ENCODE peak calls at places on chromosomes 6 and 20, in four cellular contexts. One of them, this sample, is unnamed.

GRCh38 chr6:52697903-52698302 is 27.0 kb downstream of the TMEM14A start:
- DNase-seq in mesendoderm: peak
- DNase-seq in IMR-90: no peak
- DNase-seq in H9: no peak
- DNase-seq in this sample: no peak

GRCh38 chr6:143394351-143394750 is 56.1 kb downstream of the ADAT2 start:
- DNase-seq in mesendoderm: no peak
- DNase-seq in IMR-90: no peak
- DNase-seq in H9: no peak
- DNase-seq in this sample: no peak

GRCh38 chr20:6173481-6173880 is 50.7 kb upstream of the FERMT1 start:
- DNase-seq in mesendoderm: no peak
- DNase-seq in IMR-90: no peak
- DNase-seq in H9: no peak
- DNase-seq in this sample: no peak

GRCh38 chr6:166670013-166670412 is 43.0 kb upstream of the RPS6KA2 start:
- DNase-seq in mesendoderm: no peak
- DNase-seq in IMR-90: no peak
- DNase-seq in H9: no peak
- DNase-seq in this sample: no peak

GRCh38 chr6:28217890-28218289 is 7.2 kb upstream of the ZSCAN9 start:
- DNase-seq in mesendoderm: no peak
- DNase-seq in IMR-90: no peak
- DNase-seq in H9: no peak
- DNase-seq in this sample: no peak

GRCh38 chr6:2986722-2987196 is 12.9 kb upstream of the NQO2 start:
- DNase-seq in mesendoderm: no peak
- DNase-seq in IMR-90: peak
- DNase-seq in H9: no peak
- DNase-seq in this sample: no peak

GRCh38 chr6:81937296-81937937 is 184.9 kb upstream of the TENT5A start:
- DNase-seq in mesendoderm: no peak
- DNase-seq in IMR-90: peak
- DNase-seq in H9: no peak
- DNase-seq in this sample: no peak

GRCh38 chr6:33248643-33248931 is 23.1 kb downstream of the VPS52 start:
- DNase-seq in mesendoderm: no peak
- DNase-seq in IMR-90: no peak
- DNase-seq in H9: no peak
- DNase-seq in this sample: no peak

GRCh38 chr6:80489911-80490635 is 383.6 kb downstream of the BCKDHB start:
- DNase-seq in mesendoderm: no peak
- DNase-seq in IMR-90: no peak
- DNase-seq in H9: no peak
- DNase-seq in this sample: no peak

GRCh38 chr6:15375018-15375417 is 129.1 kb downstream of the JARID2 start:
- DNase-seq in mesendoderm: no peak
- DNase-seq in IMR-90: no peak
- DNase-seq in H9: no peak
- DNase-seq in this sample: no peak

GRCh38 chr6:15372932-15373331 is 127.1 kb downstream of the JARID2 start:
- DNase-seq in mesendoderm: no peak
- DNase-seq in IMR-90: no peak
- DNase-seq in H9: no peak
- DNase-seq in this sample: no peak

GRCh38 chr6:15376900-15377487 is 131.1 kb downstream of the JARID2 start:
- DNase-seq in mesendoderm: no peak
- DNase-seq in IMR-90: no peak
- DNase-seq in H9: no peak
- DNase-seq in this sample: no peak

GRCh38 chr6:15375638-15376290 is 129.9 kb downstream of the JARID2 start:
- DNase-seq in mesendoderm: no peak
- DNase-seq in IMR-90: no peak
- DNase-seq in H9: no peak
- DNase-seq in this sample: no peak

GRCh38 chr6:15374119-15374518 is 128.2 kb downstream of the JARID2 start:
- DNase-seq in mesendoderm: no peak
- DNase-seq in IMR-90: no peak
- DNase-seq in H9: no peak
- DNase-seq in this sample: no peak
- H4K5ac ChIP-seq in mesendoderm: no peak
- H4K5ac ChIP-seq in IMR-90: no peak
- H4K5ac ChIP-seq in H9: no peak
- H4K5ac ChIP-seq in this sample: no peak

GRCh38 chr20:61810066-61810708 is 255.5 kb downstream of the TAF4 start:
- DNase-seq in mesendoderm: no peak
- DNase-seq in IMR-90: no peak
- DNase-seq in H9: no peak
- DNase-seq in this sample: no peak
- H4K5ac ChIP-seq in mesendoderm: no peak
- H4K5ac ChIP-seq in IMR-90: no peak
- H4K5ac ChIP-seq in H9: no peak
- H4K5ac ChIP-seq in this sample: no peak

GRCh38 chr20:21182832-21183563 is 57.1 kb downstream of the KIZ start:
- DNase-seq in mesendoderm: no peak
- DNase-seq in IMR-90: peak
- DNase-seq in H9: no peak
- DNase-seq in this sample: no peak
- H4K5ac ChIP-seq in mesendoderm: no peak
- H4K5ac ChIP-seq in IMR-90: peak
- H4K5ac ChIP-seq in H9: no peak
- H4K5ac ChIP-seq in this sample: no peak

DNA sequence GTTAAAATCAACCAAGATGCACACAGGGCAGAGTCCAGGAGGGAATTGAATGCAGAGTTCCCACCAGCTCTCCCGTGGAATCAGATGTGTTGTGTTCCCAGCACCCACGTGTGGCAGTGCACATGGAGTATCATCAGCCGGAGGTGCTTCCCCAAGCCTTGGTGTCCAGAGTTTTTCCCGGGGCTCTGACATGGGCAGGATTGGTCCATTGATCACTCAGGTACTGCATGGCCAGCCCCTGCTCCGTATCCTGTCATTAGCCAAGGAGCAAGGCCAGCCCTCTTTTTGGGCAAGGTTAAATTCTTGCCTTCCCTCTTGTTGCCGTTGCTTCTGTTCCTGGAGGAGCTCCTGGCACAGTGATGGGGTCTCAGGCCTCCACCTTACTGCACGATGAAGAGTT is 28.6 kb upstream of the SLC22A1 start:
- DNase-seq in mesendoderm: no peak
- DNase-seq in IMR-90: no peak
- DNase-seq in H9: no peak
- DNase-seq in this sample: no peak
- H4K5ac ChIP-seq in mesendoderm: no peak
- H4K5ac ChIP-seq in IMR-90: no peak
- H4K5ac ChIP-seq in H9: no peak
- H4K5ac ChIP-seq in this sample: no peak

GRCh38 chr20:51169813-51170212 is 146.9 kb upstream of the KCNG1 start:
- DNase-seq in mesendoderm: peak
- DNase-seq in IMR-90: no peak
- DNase-seq in H9: peak
- DNase-seq in this sample: peak

GRCh38 chr20:51174536-51174935 is 151.6 kb upstream of the KCNG1 start:
- DNase-seq in mesendoderm: no peak
- DNase-seq in IMR-90: no peak
- DNase-seq in H9: no peak
- DNase-seq in this sample: no peak

GRCh38 chr20:51175156-51175555 is 152.2 kb upstream of the KCNG1 start:
- DNase-seq in mesendoderm: no peak
- DNase-seq in IMR-90: no peak
- DNase-seq in H9: no peak
- DNase-seq in this sample: no peak

GRCh38 chr20:51172558-51173428 is 149.9 kb upstream of the KCNG1 start:
- DNase-seq in mesendoderm: peak
- DNase-seq in IMR-90: no peak
- DNase-seq in H9: peak
- DNase-seq in this sample: no peak

GRCh38 chr20:51171141-51171540 is 148.2 kb upstream of the KCNG1 start:
- DNase-seq in mesendoderm: no peak
- DNase-seq in IMR-90: no peak
- DNase-seq in H9: no peak
- DNase-seq in this sample: no peak
- H4K5ac ChIP-seq in mesendoderm: no peak
- H4K5ac ChIP-seq in IMR-90: no peak
- H4K5ac ChIP-seq in H9: no peak
- H4K5ac ChIP-seq in this sample: no peak

GRCh38 chr20:3747471-3747870 is 15.0 kb downstream of the HSPA12B start:
- DNase-seq in mesendoderm: no peak
- DNase-seq in IMR-90: no peak
- DNase-seq in H9: no peak
- DNase-seq in this sample: no peak
- H4K5ac ChIP-seq in mesendoderm: no peak
- H4K5ac ChIP-seq in IMR-90: no peak
- H4K5ac ChIP-seq in H9: no peak
- H4K5ac ChIP-seq in this sample: no peak

GRCh38 chr6:21870071-21870729 is 276.6 kb downstream of the SOX4 start:
- DNase-seq in mesendoderm: no peak
- DNase-seq in IMR-90: no peak
- DNase-seq in H9: no peak
- DNase-seq in this sample: no peak
- H4K5ac ChIP-seq in mesendoderm: no peak
- H4K5ac ChIP-seq in IMR-90: peak
- H4K5ac ChIP-seq in H9: no peak
- H4K5ac ChIP-seq in this sample: no peak

DNA sequence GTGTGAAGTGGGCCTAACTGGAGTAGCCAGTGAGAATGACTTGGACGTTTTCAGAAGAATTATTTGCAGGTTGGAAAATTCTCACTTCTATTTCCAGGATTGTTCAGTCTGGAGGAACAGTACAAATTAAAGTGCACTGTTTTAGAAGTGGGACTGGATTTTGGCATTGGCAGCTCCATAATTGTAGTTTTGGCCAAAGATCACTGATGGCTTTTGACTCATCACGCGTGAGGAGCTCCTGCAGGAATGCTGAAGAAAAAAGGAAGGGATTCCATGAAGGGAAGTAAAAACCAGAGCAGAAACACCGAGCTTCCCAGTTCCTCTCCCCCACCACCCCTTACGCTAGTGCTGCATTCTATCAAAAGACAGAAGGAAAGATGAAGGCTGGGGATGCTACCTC is 103.5 kb downstream of the JARID2 start:
- DNase-seq in mesendoderm: no peak
- DNase-seq in IMR-90: no peak
- DNase-seq in H9: no peak
- DNase-seq in this sample: no peak
- H4K5ac ChIP-seq in mesendoderm: no peak
- H4K5ac ChIP-seq in IMR-90: no peak
- H4K5ac ChIP-seq in H9: no peak
- H4K5ac ChIP-seq in this sample: no peak